ENCODE peak calls at places on chromosomes 6 and 20, in eight cellular contexts. L is uterus; U is vagina; W is SK-N-SH; B is left lung; J is prostate gland; Y is CD4-positive, alpha-beta T cell; M is spleen. C is an unnamed sample. For H3K9me3, the result is how much of the 10 kb centered on the place peaks cover.

GRCh38 chr6:152532556-152533422 is 104.4 kb downstream of the SYNE1 start:
- DNase-seq in B (no peak), M (no peak), U (no peak), W (no peak), Y (no peak), J (no peak), L (no peak), C (no peak)

GRCh38 chr20:58503668-58504067 is 11.5 kb downstream of the APCDD1L start:
- DNase-seq in Y (no peak), M (no peak), L (no peak), B (no peak), J (no peak), U (no peak), W (no peak), C (no peak)

GRCh38 chr6:3623451-3624267 is 127.9 kb downstream of the PXDC1 start:
- DNase-seq in M (peak), L (no peak), J (no peak), B (no peak), W (no peak), U (no peak), Y (no peak), C (no peak)

GRCh38 chr6:170294813-170295518 is 4.1 kb upstream of the DLL1 start:
- DNase-seq in J (no peak), L (no peak), B (no peak), M (no peak), Y (no peak), W (no peak), U (no peak), C (no peak)

GRCh38 chr6:3176562-3177355 is 19.4 kb upstream of the TUBB2A start:
- DNase-seq in M (no peak), W (no peak), B (peak), L (peak), U (no peak), Y (peak), J (no peak), C (no peak)

GRCh38 chr6:135182120-135182992 is 1.2 kb downstream of the MYB start:
- DNase-seq in L (no peak), M (peak), J (no peak), U (no peak), B (peak), Y (peak), W (peak), C (peak)

GRCh38 chr20:63628246-63628975 is 1.5 kb upstream of the GMEB2 start:
- DNase-seq in W (peak), J (peak), B (peak), U (no peak), Y (peak), M (peak), L (peak), C (peak)

GRCh38 chr6:63560806-63561672 is 11.2 kb upstream of the LOC128125822 start:
- DNase-seq in Y (no peak), L (no peak), W (no peak), J (no peak), U (no peak), M (no peak), B (no peak), C (no peak)

GRCh38 chr20:12949429-12949980 is 59.3 kb upstream of the SPTLC3 start:
- DNase-seq in L (no peak), U (no peak), W (no peak), Y (no peak), M (no peak), B (no peak), J (no peak), C (no peak)

GRCh38 chr20:62900692-62901584 is 25.4 kb downstream of the DIDO1 start:
- DNase-seq in W (no peak), B (no peak), Y (peak), L (no peak), J (peak), U (no peak), M (no peak), C (no peak)

GRCh38 chr20:52004720-52005119 is 186.9 kb downstream of the ZFP64 start:
- DNase-seq in Y (no peak), J (no peak), M (no peak), L (no peak), U (no peak), W (no peak), B (no peak), C (no peak)

GRCh38 chr6:158266131-158266530 is 46.1 kb upstream of the TULP4 start:
- DNase-seq in Y (no peak), W (no peak), M (no peak), J (no peak), U (no peak), B (no peak), L (no peak), C (no peak)

GRCh38 chr6:151325075-151326050 is 66.0 kb downstream of the ZBTB2 start:
- DNase-seq in L (peak), B (peak), U (no peak), W (peak), Y (no peak), J (peak), M (peak), C (peak)

GRCh38 chr6:14664112-14664592 is 546.6 kb downstream of the CD83 start:
- DNase-seq in Y (peak), M (peak), B (no peak), J (no peak), L (no peak), W (peak), U (no peak), C (no peak)

GRCh38 chr20:2655331-2656116 is 3.1 kb downstream of the NOP56 start:
- DNase-seq in W (no peak), B (no peak), J (no peak), U (no peak), L (no peak), Y (no peak), M (no peak), C (no peak)

GRCh38 chr6:50922579-50923525 is 104.2 kb downstream of the TFAP2B start:
- DNase-seq in W (no peak), L (no peak), U (no peak), M (no peak), Y (no peak), J (no peak), B (no peak), C (no peak)

GRCh38 chr20:1414982-1415381 is 22.1 kb upstream of the FKBP1A start:
- DNase-seq in U (no peak), Y (no peak), W (no peak), L (no peak), M (no peak), J (no peak), B (no peak), C (no peak)

GRCh38 chr20:1831606-1832005 is 63.6 kb upstream of the SIRPA start:
- DNase-seq in L (no peak), Y (no peak), W (no peak), B (no peak), J (no peak), U (no peak), M (no peak), C (no peak)

GRCh38 chr6:144197919-144198318 is 47.6 kb downstream of the STX11 start:
- DNase-seq in M (no peak), L (no peak), J (no peak), U (no peak), Y (no peak), W (no peak), B (no peak), C (no peak)

GRCh38 chr6:10099086-10099499 is 315.8 kb downstream of the TFAP2A start:
- DNase-seq in B (no peak), U (no peak), Y (no peak), W (peak), L (no peak), M (no peak), J (peak), C (peak)

GRCh38 chr20:21175433-21175832 is 49.6 kb downstream of the KIZ start:
- DNase-seq in U (no peak), Y (no peak), L (no peak), M (no peak), B (no peak), W (no peak), J (no peak), C (no peak)

GRCh38 chr6:15770347-15771143 is 107.7 kb upstream of the DTNBP1 start:
- DNase-seq in B (no peak), L (no peak), Y (no peak), W (no peak), J (no peak), U (no peak), M (no peak), C (no peak)

DNA sequence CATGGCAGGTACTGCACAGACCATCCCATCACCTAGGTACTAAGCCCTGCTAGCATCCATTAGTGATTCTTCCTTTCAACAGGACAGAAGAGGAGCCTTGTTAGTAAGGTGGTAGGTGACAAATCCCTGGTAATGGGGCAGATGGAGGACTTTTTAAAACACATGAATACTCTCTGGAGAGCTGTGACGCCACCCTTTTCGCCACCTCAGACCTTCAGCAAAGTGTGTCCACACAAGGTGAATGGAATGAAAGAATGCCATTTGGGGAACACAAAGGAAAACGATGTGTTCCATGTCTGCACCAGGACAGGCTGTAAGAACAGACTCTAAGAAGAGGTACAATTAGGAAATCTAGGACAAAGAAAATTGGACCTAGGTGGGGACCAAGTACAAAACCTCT is 110.5 kb upstream of the CARMIL1 start:
- DNase-seq in Y (no peak), J (no peak), W (no peak), B (no peak), L (no peak), M (no peak), U (no peak), C (no peak)
- TF ChIP-seq CTCF in Y (no peak), J (no peak), W (no peak), B (no peak), L (no peak), M (no peak), U (no peak), C (no peak)

GRCh38 chr20:59939879-59940128 is 301 bp downstream of the PPP1R3D start:
- DNase-seq in L (no peak), M (peak), J (no peak), W (peak), B (no peak), Y (no peak), U (no peak), C (peak)

GRCh38 chr20:59939052-59939878 is 840 bp downstream of the PPP1R3D start:
- DNase-seq in M (peak), L (peak), W (no peak), J (no peak), Y (peak), U (no peak), B (peak), C (peak)

GRCh38 chr20:59937150-59937549 is 3.0 kb downstream of the PPP1R3D start:
- DNase-seq in Y (no peak), L (no peak), J (no peak), U (no peak), W (no peak), M (no peak), B (no peak), C (no peak)

GRCh38 chr20:59938696-59939051 is 1.4 kb downstream of the PPP1R3D start:
- DNase-seq in W (no peak), M (no peak), U (no peak), J (no peak), L (peak), B (no peak), Y (no peak), C (no peak)

GRCh38 chr20:59938221-59938620 is 1.9 kb downstream of the PPP1R3D start:
- DNase-seq in U (no peak), M (no peak), L (no peak), W (no peak), B (no peak), J (no peak), Y (no peak), C (no peak)
- H3K9me3 ChIP-seq in U (under half), M (under half), L (under half), W (under half), B (under half), J (under half), Y (under half), C (under half)

DNA sequence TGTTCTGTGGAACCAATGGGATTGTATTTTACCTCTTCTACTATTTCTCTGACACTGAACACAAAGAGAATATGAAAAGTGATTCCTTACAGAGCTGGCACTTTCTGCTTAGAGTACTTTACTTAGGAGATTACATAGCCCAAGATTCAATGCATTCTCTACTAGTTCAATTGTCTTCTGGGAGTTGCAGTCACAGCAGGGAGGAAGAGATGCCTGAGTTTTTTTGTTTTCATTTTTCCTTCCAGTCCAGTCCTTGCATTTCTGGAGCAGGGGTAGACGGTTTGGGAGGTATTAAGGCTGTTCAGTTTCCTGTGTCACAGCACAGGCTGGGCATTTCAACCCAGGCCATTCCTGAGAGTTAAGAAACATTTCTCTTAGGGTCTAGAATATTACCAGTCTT is 42.0 kb upstream of the SLC2A12 start:
- DNase-seq in M (no peak), W (no peak), Y (no peak), J (no peak), B (no peak), L (no peak), U (peak), C (no peak)
- TF ChIP-seq CTCF in M (no peak), W (no peak), Y (no peak), J (no peak), B (no peak), L (no peak), U (no peak), C (no peak)

GRCh38 chr6:34272022-34272926 is 23.5 kb upstream of the SMIM29 start:
- DNase-seq in J (no peak), Y (no peak), B (peak), M (peak), L (no peak), U (no peak), W (peak), C (peak)

GRCh38 chr6:34273242-34273805 is 24.5 kb upstream of the SMIM29 start:
- DNase-seq in M (peak), W (peak), U (no peak), Y (no peak), B (peak), L (peak), J (no peak), C (peak)

DNA sequence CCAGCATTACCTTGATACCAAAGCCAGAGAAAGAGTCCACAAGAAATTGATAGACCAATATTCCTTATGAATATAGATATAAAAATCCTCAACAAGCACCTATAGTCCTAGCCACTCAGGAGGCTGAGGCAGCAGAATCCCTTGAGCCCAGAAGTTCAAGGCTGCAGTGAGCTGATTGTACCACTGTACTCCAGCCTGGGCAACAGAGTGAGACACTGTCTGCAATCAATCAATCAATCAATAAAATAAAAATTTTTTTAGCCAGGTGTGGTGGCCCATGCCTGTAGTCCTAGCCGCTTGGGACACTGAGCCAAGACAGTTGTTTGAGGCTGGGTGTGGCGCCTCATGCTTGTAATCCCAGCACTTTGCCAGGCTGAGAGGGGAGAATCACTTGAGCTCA is 18.9 kb upstream of the SMIM29 start:
- DNase-seq in L (no peak), M (no peak), U (no peak), W (no peak), Y (no peak), B (no peak), J (no peak), C (no peak)
- H3K9me3 ChIP-seq in L (under half), M (under half), U (under half), W (under half), Y (under half), B (under half), J (under half), C (under half)

DNA sequence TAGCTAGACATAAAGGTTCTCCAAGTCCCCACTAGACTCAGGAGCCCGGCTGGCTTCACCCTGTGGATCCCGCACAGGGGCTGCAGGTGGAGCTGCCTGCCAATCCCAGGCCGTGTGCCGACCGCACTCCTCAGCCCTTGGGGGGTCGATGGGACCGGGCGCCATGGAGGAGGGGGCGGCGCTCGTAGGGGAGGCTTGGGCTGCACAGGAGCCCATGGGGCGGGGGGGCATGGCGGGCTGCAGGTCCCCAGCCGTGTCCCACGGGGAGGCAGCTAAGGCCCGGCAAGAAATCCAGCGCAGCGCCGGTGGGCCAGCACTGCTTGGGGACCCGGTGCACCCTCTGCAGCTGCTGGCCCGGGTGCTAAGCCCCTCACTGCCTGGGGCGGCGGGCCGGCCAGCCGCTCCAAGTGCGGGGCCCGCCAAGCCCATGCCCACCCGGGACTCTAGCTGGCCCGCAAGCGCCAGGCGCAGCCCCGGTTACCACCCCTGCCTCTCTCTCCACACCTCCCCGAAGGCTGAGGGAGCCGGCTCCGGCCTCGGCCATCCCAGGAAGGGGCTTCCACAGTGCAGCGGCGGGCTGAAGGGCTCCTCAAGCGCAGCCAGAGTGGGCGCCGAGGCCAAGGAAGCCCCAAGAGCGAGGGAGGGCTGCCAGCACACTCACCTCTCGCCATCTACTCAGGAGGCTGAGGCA is 26.5 kb upstream of the ID1 start:
- DNase-seq in M (no peak), J (no peak), W (no peak), U (no peak), Y (no peak), L (no peak), B (no peak), C (no peak)
- TF ChIP-seq CTCF in M (no peak), J (no peak), W (no peak), U (no peak), Y (no peak), L (no peak), B (no peak), C (no peak)

DNA sequence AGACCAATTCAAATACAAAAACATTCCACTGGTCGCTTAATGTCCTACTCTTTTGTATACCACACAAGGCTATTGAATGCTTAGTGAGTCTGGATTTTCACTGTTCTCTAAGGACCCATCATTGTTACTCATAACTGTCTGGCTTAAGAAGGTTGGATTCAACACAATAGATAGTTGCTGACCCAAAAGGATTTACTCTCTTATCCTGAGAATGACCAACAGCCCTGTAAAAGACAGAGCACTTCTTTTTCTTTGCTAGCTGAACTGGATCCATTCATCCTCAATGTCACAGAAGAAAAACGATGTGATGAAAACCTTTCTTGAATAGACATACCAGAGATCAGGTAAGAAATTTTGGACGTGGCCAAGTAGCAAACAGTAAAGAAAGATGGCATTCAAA is 645.6 kb downstream of the KHDRBS2 start:
- DNase-seq in L (no peak), M (no peak), B (no peak), J (no peak), U (no peak), W (no peak), Y (no peak), C (no peak)
- H3K9me3 ChIP-seq in L (under half), M (under half), B (under half), J (under half), U (under half), W (under half), Y (under half), C (under half)

GRCh38 chr6:45398075-45398817 is 20.5 kb upstream of the SUPT3H start:
- DNase-seq in B (no peak), W (no peak), J (no peak), U (no peak), M (no peak), Y (no peak), L (no peak), C (no peak)
- TF ChIP-seq CTCF in B (no peak), W (no peak), J (no peak), U (no peak), M (no peak), Y (no peak), L (no peak), C (no peak)

C was measured in lower lobe of right lung.